ENCODE peak calls at places on chromosomes 6 and 20, in seven cellular contexts. U is GM12891; Y is stimulated activated CD8-positive, alpha-beta memory T cell treated with anti-CD3 and anti-CD28 coated beads, Interleukin-2, amount 100 ng/mL, for 48 hours; P is RWPE1; G is Peyer's patch; W is activated CD8-positive, alpha-beta memory T cell treated with anti-CD3 and anti-CD28 coated beads, Interleukin-2, amount 10 ng/mL, durations not matched to agents 7 days and 5 days; B is activated T-helper 1 cell treated with Interleukin-2 at 50 U/mL for 16 hours. M is an unnamed sample.

GRCh38 chr6:81769834-81770233 is 17.4 kb upstream of the TENT5A start:
- DNase-seq in P (peak), G (no peak), B (no peak), W (no peak), Y (no peak), U (no peak), M (peak)

GRCh38 chr6:28357036-28357435 is 7.3 kb downstream of the ZKSCAN3 start:
- DNase-seq in W (no peak), G (no peak), P (no peak), Y (no peak), B (no peak), U (no peak), M (peak)

GRCh38 chr20:25389381-25389857 is 1.2 kb downstream of the ABHD12 start:
- DNase-seq in Y (no peak), P (no peak), B (no peak), U (no peak), G (no peak), W (no peak), M (peak)

GRCh38 chr6:166027761-166028160 is 139.9 kb downstream of the TBXT start:
- DNase-seq in P (no peak), Y (no peak), G (no peak), U (no peak), B (no peak), W (no peak), M (peak)

GRCh38 chr6:36998723-36999466 is 6.6 kb upstream of the FGD2 start:
- DNase-seq in G (no peak), Y (no peak), P (no peak), W (no peak), B (no peak), U (no peak), M (no peak)

GRCh38 chr20:19620471-19620870 is 137.6 kb upstream of the RIN2 start:
- DNase-seq in B (no peak), U (no peak), P (no peak), W (no peak), G (no peak), Y (no peak), M (no peak)

GRCh38 chr6:82984720-82985119 is 80.9 kb downstream of the UBE3D start:
- DNase-seq in G (no peak), W (no peak), Y (no peak), U (no peak), P (no peak), B (no peak), M (no peak)

GRCh38 chr6:97958143-97958542 is 675.1 kb upstream of the MMS22L start:
- DNase-seq in B (no peak), U (no peak), Y (no peak), G (no peak), P (peak), W (no peak), M (peak)

GRCh38 chr6:42010185-42010872 is 40.0 kb upstream of the TAF8 start:
- DNase-seq in G (no peak), W (peak), Y (no peak), U (peak), P (no peak), B (no peak), M (peak)